ENCODE peak calls at places on chromosomes 11 and 22, in four cellular contexts. One of them, this sample, is unnamed.

GRCh38 chr22:41488076-41488475 is 19.2 kb downstream of the ACO2 start:
- DNase-seq in body of pancreas: no peak
- DNase-seq in A549: no peak
- DNase-seq in heart left ventricle: no peak
- DNase-seq in this sample: no peak

GRCh38 chr11:132910016-132910760 is 622.1 kb downstream of the OPCML start:
- DNase-seq in body of pancreas: no peak
- DNase-seq in A549: no peak
- DNase-seq in heart left ventricle: no peak
- DNase-seq in this sample: no peak

GRCh38 chr22:39299829-39300178 is 19.6 kb downstream of the RPL3 start:
- DNase-seq in body of pancreas: no peak
- DNase-seq in A549: no peak
- DNase-seq in heart left ventricle: peak
- DNase-seq in this sample: peak

GRCh38 chr22:50687829-50688228 is 15.2 kb downstream of the SHANK3 start:
- DNase-seq in body of pancreas: no peak
- DNase-seq in A549: no peak
- DNase-seq in heart left ventricle: no peak
- DNase-seq in this sample: no peak

GRCh38 chr11:34639545-34639944 is 18.7 kb downstream of the EHF start:
- DNase-seq in body of pancreas: peak
- DNase-seq in A549: no peak
- DNase-seq in heart left ventricle: no peak
- DNase-seq in this sample: no peak

GRCh38 chr22:25060522-25061071 is 108.1 kb downstream of the KIAA1671 start:
- DNase-seq in body of pancreas: no peak
- DNase-seq in A549: no peak
- DNase-seq in heart left ventricle: no peak
- DNase-seq in this sample: no peak

GRCh38 chr11:125376117-125376516 is 119.9 kb downstream of the FEZ1 start:
- DNase-seq in body of pancreas: peak
- DNase-seq in A549: no peak
- DNase-seq in heart left ventricle: peak
- DNase-seq in this sample: no peak

GRCh38 chr11:130827697-130828377 is 88.4 kb downstream of the SNX19 start:
- DNase-seq in body of pancreas: peak
- DNase-seq in A549: peak
- DNase-seq in heart left ventricle: peak
- DNase-seq in this sample: peak

GRCh38 chr11:7667460-7667859 is 5.8 kb downstream of the CYB5R2 start:
- DNase-seq in body of pancreas: no peak
- DNase-seq in A549: no peak
- DNase-seq in heart left ventricle: no peak
- DNase-seq in this sample: no peak

GRCh38 chr11:12150831-12151382 is 40.5 kb downstream of the MICAL2 start:
- DNase-seq in body of pancreas: no peak
- DNase-seq in A549: no peak
- DNase-seq in heart left ventricle: no peak
- DNase-seq in this sample: no peak

GRCh38 chr22:29938285-29938693 is 55.3 kb downstream of the MTMR3 start:
- DNase-seq in body of pancreas: no peak
- DNase-seq in A549: no peak
- DNase-seq in heart left ventricle: no peak
- DNase-seq in this sample: no peak

GRCh38 chr11:132685174-132685611 is 847.1 kb downstream of the OPCML start:
- DNase-seq in body of pancreas: no peak
- DNase-seq in A549: no peak
- DNase-seq in heart left ventricle: no peak
- DNase-seq in this sample: no peak

GRCh38 chr22:44024288-44024908 is at the start of gene PARVB:
- DNase-seq in body of pancreas: peak
- DNase-seq in A549: no peak
- DNase-seq in heart left ventricle: peak
- DNase-seq in this sample: no peak

GRCh38 chr11:125329786-125330185 is 165.2 kb downstream of the PKNOX2 start:
- DNase-seq in body of pancreas: no peak
- DNase-seq in A549: no peak
- DNase-seq in heart left ventricle: no peak
- DNase-seq in this sample: no peak

GRCh38 chr11:128194226-128194625 is 393.1 kb downstream of the ETS1 start:
- DNase-seq in body of pancreas: no peak
- DNase-seq in A549: no peak
- DNase-seq in heart left ventricle: no peak
- DNase-seq in this sample: no peak

GRCh38 chr11:69010964-69011623 is 2.0 kb downstream of the MRGPRF start:
- DNase-seq in body of pancreas: peak
- DNase-seq in A549: no peak
- DNase-seq in heart left ventricle: peak
- DNase-seq in this sample: peak
- TF ChIP-seq POLR2A in body of pancreas: peak
- TF ChIP-seq POLR2A in A549: no peak
- TF ChIP-seq POLR2A in heart left ventricle: no peak
- TF ChIP-seq POLR2A in this sample: no peak

GRCh38 chr11:88329563-88330250 is 7.8 kb downstream of the CTSC start:
- DNase-seq in body of pancreas: no peak
- DNase-seq in A549: no peak
- DNase-seq in heart left ventricle: no peak
- DNase-seq in this sample: no peak
- TF ChIP-seq POLR2A in body of pancreas: no peak
- TF ChIP-seq POLR2A in A549: no peak
- TF ChIP-seq POLR2A in heart left ventricle: no peak
- TF ChIP-seq POLR2A in this sample: no peak

GRCh38 chr11:134947556-134947955 is 535.5 kb upstream of the B3GAT1 start:
- DNase-seq in body of pancreas: no peak
- DNase-seq in A549: no peak
- DNase-seq in heart left ventricle: no peak
- DNase-seq in this sample: no peak

GRCh38 chr11:134951305-134951700 is 539.3 kb upstream of the B3GAT1 start:
- DNase-seq in body of pancreas: no peak
- DNase-seq in A549: no peak
- DNase-seq in heart left ventricle: no peak
- DNase-seq in this sample: peak

GRCh38 chr11:134949121-134949591 is 537.1 kb upstream of the B3GAT1 start:
- DNase-seq in body of pancreas: no peak
- DNase-seq in A549: no peak
- DNase-seq in heart left ventricle: no peak
- DNase-seq in this sample: peak

GRCh38 chr11:134949716-134950115 is 537.7 kb upstream of the B3GAT1 start:
- DNase-seq in body of pancreas: no peak
- DNase-seq in A549: no peak
- DNase-seq in heart left ventricle: no peak
- DNase-seq in this sample: no peak

DNA sequence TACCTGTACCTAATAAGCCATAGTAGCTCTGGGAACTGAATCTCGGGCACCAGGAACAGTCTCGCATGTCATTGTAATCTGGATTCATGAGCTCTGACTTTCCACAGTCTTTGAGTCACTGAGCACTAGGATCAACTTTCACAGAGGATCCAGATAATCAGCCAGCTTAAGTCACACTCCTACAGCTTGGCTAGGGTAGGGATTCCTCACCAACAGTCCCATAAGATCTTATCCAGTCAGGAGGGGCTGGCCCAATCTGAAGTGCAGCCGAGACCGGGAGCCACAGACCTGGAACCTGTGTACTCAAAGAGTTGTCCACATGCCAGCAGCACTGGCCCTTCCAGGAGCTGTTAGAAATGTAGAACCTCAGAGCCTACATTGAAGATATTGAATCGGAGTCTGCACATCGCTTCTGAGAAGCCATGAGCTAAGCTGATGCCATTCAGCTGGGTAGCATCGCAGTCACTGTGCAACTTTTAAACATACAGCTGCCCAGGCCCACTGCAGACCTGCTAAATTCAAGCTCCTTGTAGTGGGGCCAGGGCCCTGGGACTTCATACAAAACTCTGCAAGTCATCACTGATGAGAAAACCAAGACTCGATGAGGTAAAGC is 538.8 kb upstream of the B3GAT1 start:
- DNase-seq in body of pancreas: no peak
- DNase-seq in A549: no peak
- DNase-seq in heart left ventricle: no peak
- DNase-seq in this sample: no peak
- TF ChIP-seq POLR2A in body of pancreas: no peak
- TF ChIP-seq POLR2A in A549: no peak
- TF ChIP-seq POLR2A in heart left ventricle: no peak
- TF ChIP-seq POLR2A in this sample: no peak

GRCh38 chr11:16009021-16009420 is 347.3 kb downstream of the SOX6 start:
- DNase-seq in body of pancreas: no peak
- DNase-seq in A549: no peak
- DNase-seq in heart left ventricle: no peak
- DNase-seq in this sample: no peak

GRCh38 chr11:16011396-16011795 is 344.9 kb downstream of the SOX6 start:
- DNase-seq in body of pancreas: no peak
- DNase-seq in A549: no peak
- DNase-seq in heart left ventricle: no peak
- DNase-seq in this sample: no peak

GRCh38 chr11:16013242-16013641 is 343.1 kb downstream of the SOX6 start:
- DNase-seq in body of pancreas: no peak
- DNase-seq in A549: no peak
- DNase-seq in heart left ventricle: no peak
- DNase-seq in this sample: no peak

GRCh38 chr11:16013649-16014275 is 342.6 kb downstream of the SOX6 start:
- DNase-seq in body of pancreas: no peak
- DNase-seq in A549: no peak
- DNase-seq in heart left ventricle: no peak
- DNase-seq in this sample: no peak

DNA sequence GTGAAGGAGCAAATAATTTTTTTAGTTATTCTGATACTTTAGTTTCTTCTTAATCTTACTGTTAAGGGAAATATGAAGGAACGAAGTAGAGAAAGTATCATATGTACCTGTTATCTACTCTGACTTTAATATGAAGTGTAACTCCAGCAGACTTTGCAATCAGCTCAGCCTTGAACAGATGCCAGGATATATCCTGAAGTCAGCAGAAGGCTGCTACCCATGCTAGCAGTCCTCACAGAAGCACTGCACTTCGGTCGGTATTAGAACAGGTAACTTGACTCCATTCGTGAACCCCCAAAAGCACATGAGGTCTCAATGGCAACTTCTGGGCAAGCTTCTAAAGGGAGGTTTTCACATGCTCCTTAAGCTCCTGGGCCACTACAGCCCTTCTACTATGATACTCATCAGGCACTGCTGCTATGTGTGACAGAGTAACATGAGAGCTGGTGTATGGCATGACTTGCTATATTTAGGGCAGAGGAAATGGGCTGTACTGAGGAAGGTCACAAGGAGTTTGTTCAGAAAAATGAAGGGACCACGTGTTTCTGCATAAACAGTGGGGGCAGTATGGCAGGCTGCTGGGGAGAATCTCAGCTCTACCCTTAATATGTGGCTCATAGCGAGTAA is 344.1 kb downstream of the SOX6 start:
- DNase-seq in body of pancreas: peak
- DNase-seq in A549: no peak
- DNase-seq in heart left ventricle: no peak
- DNase-seq in this sample: no peak
- TF ChIP-seq POLR2A in body of pancreas: no peak
- TF ChIP-seq POLR2A in A549: no peak
- TF ChIP-seq POLR2A in heart left ventricle: no peak
- TF ChIP-seq POLR2A in this sample: no peak

DNA sequence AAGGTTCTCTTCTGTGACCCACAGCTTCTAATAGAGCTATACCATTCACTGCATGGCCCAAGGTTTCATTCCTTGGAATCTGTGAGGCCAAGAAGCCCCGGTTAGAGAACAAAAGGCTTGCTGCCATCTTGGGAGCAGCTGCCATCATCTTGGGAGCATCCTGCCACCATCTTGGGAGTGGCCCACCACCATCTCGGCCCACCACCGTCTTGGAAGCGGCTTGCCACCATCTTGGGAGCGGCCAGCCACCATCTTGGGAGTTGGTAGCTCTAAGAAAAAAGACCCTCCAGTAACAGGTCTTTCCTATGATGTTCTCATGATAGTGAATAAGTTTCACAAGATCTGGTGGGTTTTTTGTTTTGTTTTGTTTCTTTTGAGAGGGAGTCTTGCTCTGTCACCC is 703.9 kb upstream of the ANO3 start:
- DNase-seq in body of pancreas: no peak
- DNase-seq in A549: no peak
- DNase-seq in heart left ventricle: no peak
- DNase-seq in this sample: no peak
- TF ChIP-seq POLR2A in body of pancreas: no peak
- TF ChIP-seq POLR2A in A549: no peak
- TF ChIP-seq POLR2A in heart left ventricle: no peak
- TF ChIP-seq POLR2A in this sample: no peak

DNA sequence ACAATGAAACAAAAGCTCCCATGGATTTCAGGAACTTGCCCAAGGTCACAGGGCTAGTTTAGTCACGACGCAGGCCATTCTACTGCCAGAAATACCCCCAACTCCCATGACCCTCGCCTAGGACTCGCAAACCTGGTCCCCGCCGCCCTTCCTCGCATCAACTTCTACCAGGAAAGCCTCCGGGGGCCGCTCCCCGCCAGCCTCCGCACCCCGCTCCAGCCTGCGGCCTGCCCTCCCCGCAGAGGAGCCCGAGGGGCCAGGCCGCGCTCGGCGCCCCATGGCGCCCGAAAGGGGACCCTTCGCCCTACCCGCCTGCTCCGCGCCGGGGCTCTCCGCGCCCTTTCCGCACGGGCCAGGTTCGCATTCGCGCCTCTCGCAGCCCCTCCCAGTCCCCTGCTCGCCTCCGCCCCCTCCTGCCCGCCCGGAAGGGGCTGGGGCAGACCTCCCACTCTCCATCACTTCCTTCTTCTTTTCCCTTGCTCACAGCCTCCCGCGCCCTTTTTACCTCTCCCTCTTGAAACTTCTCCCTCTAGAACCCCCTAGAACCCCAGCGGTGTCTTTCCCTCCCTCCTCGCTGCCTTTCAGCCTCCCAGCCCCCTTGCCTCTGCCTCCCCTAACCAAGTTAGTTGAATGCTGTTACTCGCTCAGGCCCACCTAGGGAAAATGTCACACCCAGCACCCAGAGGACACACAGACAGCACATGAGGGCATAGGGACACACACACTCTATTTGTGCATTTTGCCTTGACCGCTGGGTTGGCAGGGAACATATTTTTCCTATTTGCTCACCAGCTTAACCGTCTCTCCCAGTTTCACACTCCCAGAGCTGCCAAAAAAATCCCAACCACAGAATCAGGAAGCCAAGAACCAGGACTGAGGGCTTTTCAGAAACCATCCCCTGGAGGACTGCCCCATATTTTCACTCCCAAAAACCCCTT is at the start of gene SLC43A3:
- DNase-seq in body of pancreas: peak
- DNase-seq in A549: no peak
- DNase-seq in heart left ventricle: peak
- DNase-seq in this sample: peak
- TF ChIP-seq POLR2A in body of pancreas: peak
- TF ChIP-seq POLR2A in A549: no peak
- TF ChIP-seq POLR2A in heart left ventricle: no peak
- TF ChIP-seq POLR2A in this sample: peak